ENCODE peak calls at places on chromosomes 2 and 18, in ten cellular contexts. One of them, this sample, is unnamed. For H3K9me3, the result is how much of the 10 kb centered on the place peaks cover.

GRCh38 chr18:25834061-25834460 is 256.4 kb downstream of the SS18 start:
- DNase-seq in transverse colon: no peak
- DNase-seq in IMR-90: no peak
- DNase-seq in body of pancreas: no peak
- DNase-seq in spleen: no peak
- DNase-seq in sigmoid colon: no peak
- DNase-seq in Peyer's patch: no peak
- DNase-seq in A549: no peak
- DNase-seq in prostate gland: no peak
- DNase-seq in ovary: no peak
- DNase-seq in this sample: no peak

GRCh38 chr2:158890296-158890905 is 78.0 kb upstream of the TANC1 start:
- DNase-seq in A549: no peak
- DNase-seq in transverse colon: no peak
- DNase-seq in body of pancreas: no peak
- DNase-seq in ovary: no peak
- DNase-seq in spleen: no peak
- DNase-seq in IMR-90: no peak
- DNase-seq in prostate gland: no peak
- DNase-seq in sigmoid colon: no peak
- DNase-seq in Peyer's patch: no peak
- DNase-seq in this sample: no peak

GRCh38 chr2:192379736-192380135 is 185.0 kb upstream of the TMEFF2 start:
- DNase-seq in ovary: no peak
- DNase-seq in A549: no peak
- DNase-seq in transverse colon: no peak
- DNase-seq in IMR-90: no peak
- DNase-seq in prostate gland: no peak
- DNase-seq in Peyer's patch: no peak
- DNase-seq in body of pancreas: no peak
- DNase-seq in sigmoid colon: no peak
- DNase-seq in spleen: no peak
- DNase-seq in this sample: no peak

GRCh38 chr18:6743988-6744387 is 14.5 kb downstream of the ARHGAP28 start:
- DNase-seq in sigmoid colon: no peak
- DNase-seq in transverse colon: no peak
- DNase-seq in spleen: no peak
- DNase-seq in prostate gland: no peak
- DNase-seq in IMR-90: no peak
- DNase-seq in Peyer's patch: no peak
- DNase-seq in ovary: no peak
- DNase-seq in body of pancreas: no peak
- DNase-seq in A549: no peak
- DNase-seq in this sample: no peak

GRCh38 chr2:190318931-190319556 is 582 bp downstream of the HIBCH start:
- DNase-seq in sigmoid colon: no peak
- DNase-seq in Peyer's patch: peak
- DNase-seq in body of pancreas: no peak
- DNase-seq in prostate gland: peak
- DNase-seq in IMR-90: peak
- DNase-seq in transverse colon: peak
- DNase-seq in ovary: no peak
- DNase-seq in spleen: no peak
- DNase-seq in A549: no peak
- DNase-seq in this sample: no peak

GRCh38 chr18:58793361-58793760 is 71.3 kb upstream of the ZNF532 start:
- DNase-seq in prostate gland: peak
- DNase-seq in body of pancreas: no peak
- DNase-seq in ovary: no peak
- DNase-seq in IMR-90: peak
- DNase-seq in sigmoid colon: peak
- DNase-seq in Peyer's patch: no peak
- DNase-seq in transverse colon: no peak
- DNase-seq in A549: peak
- DNase-seq in spleen: no peak
- DNase-seq in this sample: peak

GRCh38 chr18:2970762-2971659 is 41.9 kb downstream of the LPIN2 start:
- DNase-seq in Peyer's patch: peak
- DNase-seq in body of pancreas: no peak
- DNase-seq in sigmoid colon: no peak
- DNase-seq in IMR-90: peak
- DNase-seq in ovary: no peak
- DNase-seq in spleen: peak
- DNase-seq in A549: no peak
- DNase-seq in prostate gland: no peak
- DNase-seq in transverse colon: no peak
- DNase-seq in this sample: no peak

GRCh38 chr18:616380-616995 is 19.7 kb downstream of the CLUL1 start:
- DNase-seq in A549: peak
- DNase-seq in IMR-90: peak
- DNase-seq in prostate gland: no peak
- DNase-seq in transverse colon: no peak
- DNase-seq in ovary: no peak
- DNase-seq in spleen: no peak
- DNase-seq in Peyer's patch: no peak
- DNase-seq in sigmoid colon: no peak
- DNase-seq in body of pancreas: peak
- DNase-seq in this sample: no peak

GRCh38 chr2:19873014-19873413 is 28.8 kb downstream of the TTC32 start:
- DNase-seq in prostate gland: no peak
- DNase-seq in transverse colon: no peak
- DNase-seq in IMR-90: no peak
- DNase-seq in spleen: no peak
- DNase-seq in Peyer's patch: no peak
- DNase-seq in body of pancreas: peak
- DNase-seq in ovary: no peak
- DNase-seq in sigmoid colon: peak
- DNase-seq in A549: no peak
- DNase-seq in this sample: no peak

GRCh38 chr18:8910186-8910585 is 192.3 kb upstream of the NDUFV2 start:
- DNase-seq in transverse colon: no peak
- DNase-seq in IMR-90: no peak
- DNase-seq in Peyer's patch: no peak
- DNase-seq in A549: no peak
- DNase-seq in ovary: no peak
- DNase-seq in body of pancreas: no peak
- DNase-seq in prostate gland: no peak
- DNase-seq in spleen: no peak
- DNase-seq in sigmoid colon: no peak
- DNase-seq in this sample: no peak

GRCh38 chr18:8908792-8909510 is 193.5 kb upstream of the NDUFV2 start:
- DNase-seq in IMR-90: no peak
- DNase-seq in A549: no peak
- DNase-seq in Peyer's patch: no peak
- DNase-seq in ovary: no peak
- DNase-seq in sigmoid colon: no peak
- DNase-seq in prostate gland: no peak
- DNase-seq in spleen: no peak
- DNase-seq in transverse colon: no peak
- DNase-seq in body of pancreas: no peak
- DNase-seq in this sample: no peak

GRCh38 chr18:8911408-8912340 is 190.8 kb upstream of the NDUFV2 start:
- DNase-seq in IMR-90: no peak
- DNase-seq in sigmoid colon: no peak
- DNase-seq in body of pancreas: no peak
- DNase-seq in prostate gland: no peak
- DNase-seq in spleen: no peak
- DNase-seq in Peyer's patch: no peak
- DNase-seq in transverse colon: no peak
- DNase-seq in A549: no peak
- DNase-seq in ovary: no peak
- DNase-seq in this sample: no peak

GRCh38 chr18:8912348-8913057 is 190.0 kb upstream of the NDUFV2 start:
- DNase-seq in prostate gland: no peak
- DNase-seq in body of pancreas: peak
- DNase-seq in sigmoid colon: no peak
- DNase-seq in Peyer's patch: peak
- DNase-seq in A549: no peak
- DNase-seq in IMR-90: no peak
- DNase-seq in transverse colon: peak
- DNase-seq in ovary: no peak
- DNase-seq in spleen: peak
- DNase-seq in this sample: no peak

GRCh38 chr18:8910843-8911242 is 191.7 kb upstream of the NDUFV2 start:
- DNase-seq in body of pancreas: no peak
- DNase-seq in A549: no peak
- DNase-seq in prostate gland: no peak
- DNase-seq in Peyer's patch: no peak
- DNase-seq in sigmoid colon: no peak
- DNase-seq in ovary: no peak
- DNase-seq in spleen: no peak
- DNase-seq in IMR-90: no peak
- DNase-seq in transverse colon: no peak
- DNase-seq in this sample: no peak
- H3K9me3 ChIP-seq in body of pancreas: under half
- H3K9me3 ChIP-seq in A549: under half
- H3K9me3 ChIP-seq in prostate gland: under half
- H3K9me3 ChIP-seq in Peyer's patch: under half
- H3K9me3 ChIP-seq in sigmoid colon: under half
- H3K9me3 ChIP-seq in ovary: under half
- H3K9me3 ChIP-seq in spleen: under half
- H3K9me3 ChIP-seq in IMR-90: under half
- H3K9me3 ChIP-seq in transverse colon: under half
- H3K9me3 ChIP-seq in this sample: under half

GRCh38 chr2:10717630-10718029 is 3.8 kb upstream of the ATP6V1C2 start:
- DNase-seq in ovary: no peak
- DNase-seq in sigmoid colon: no peak
- DNase-seq in IMR-90: peak
- DNase-seq in prostate gland: peak
- DNase-seq in body of pancreas: no peak
- DNase-seq in transverse colon: no peak
- DNase-seq in spleen: peak
- DNase-seq in A549: no peak
- DNase-seq in Peyer's patch: no peak
- DNase-seq in this sample: no peak

GRCh38 chr2:10720306-10720705 is 1.1 kb upstream of the ATP6V1C2 start:
- DNase-seq in IMR-90: no peak
- DNase-seq in prostate gland: no peak
- DNase-seq in transverse colon: no peak
- DNase-seq in body of pancreas: no peak
- DNase-seq in Peyer's patch: no peak
- DNase-seq in sigmoid colon: no peak
- DNase-seq in A549: no peak
- DNase-seq in ovary: no peak
- DNase-seq in spleen: no peak
- DNase-seq in this sample: no peak

GRCh38 chr2:10722252-10722825 is 909 bp downstream of the ATP6V1C2 start:
- DNase-seq in IMR-90: no peak
- DNase-seq in prostate gland: no peak
- DNase-seq in sigmoid colon: no peak
- DNase-seq in spleen: no peak
- DNase-seq in transverse colon: no peak
- DNase-seq in Peyer's patch: no peak
- DNase-seq in body of pancreas: no peak
- DNase-seq in A549: no peak
- DNase-seq in ovary: no peak
- DNase-seq in this sample: no peak

GRCh38 chr2:10720983-10721343 is 467 bp upstream of the ATP6V1C2 start:
- DNase-seq in transverse colon: peak
- DNase-seq in IMR-90: no peak
- DNase-seq in spleen: no peak
- DNase-seq in Peyer's patch: no peak
- DNase-seq in A549: no peak
- DNase-seq in ovary: no peak
- DNase-seq in prostate gland: no peak
- DNase-seq in sigmoid colon: no peak
- DNase-seq in body of pancreas: no peak
- DNase-seq in this sample: no peak

GRCh38 chr2:10721344-10722251 is at the start of gene ATP6V1C2:
- DNase-seq in A549: no peak
- DNase-seq in IMR-90: no peak
- DNase-seq in ovary: no peak
- DNase-seq in prostate gland: peak
- DNase-seq in transverse colon: peak
- DNase-seq in body of pancreas: peak
- DNase-seq in sigmoid colon: no peak
- DNase-seq in spleen: peak
- DNase-seq in Peyer's patch: peak
- DNase-seq in this sample: no peak
- TF ChIP-seq CTCF in A549: no peak
- TF ChIP-seq CTCF in IMR-90: no peak
- TF ChIP-seq CTCF in ovary: no peak
- TF ChIP-seq CTCF in prostate gland: no peak
- TF ChIP-seq CTCF in transverse colon: no peak
- TF ChIP-seq CTCF in body of pancreas: no peak
- TF ChIP-seq CTCF in sigmoid colon: no peak
- TF ChIP-seq CTCF in spleen: no peak
- TF ChIP-seq CTCF in Peyer's patch: no peak
- TF ChIP-seq CTCF in this sample: no peak

GRCh38 chr2:33597026-33597425 is 2.1 kb downstream of the FAM98A start:
- DNase-seq in Peyer's patch: no peak
- DNase-seq in IMR-90: no peak
- DNase-seq in ovary: no peak
- DNase-seq in spleen: no peak
- DNase-seq in prostate gland: no peak
- DNase-seq in A549: no peak
- DNase-seq in sigmoid colon: no peak
- DNase-seq in body of pancreas: no peak
- DNase-seq in transverse colon: no peak
- DNase-seq in this sample: no peak

GRCh38 chr2:33595385-33595784 is 3.7 kb downstream of the FAM98A start:
- DNase-seq in Peyer's patch: no peak
- DNase-seq in body of pancreas: no peak
- DNase-seq in spleen: no peak
- DNase-seq in prostate gland: no peak
- DNase-seq in ovary: no peak
- DNase-seq in transverse colon: no peak
- DNase-seq in A549: no peak
- DNase-seq in sigmoid colon: no peak
- DNase-seq in IMR-90: no peak
- DNase-seq in this sample: no peak

GRCh38 chr2:33599943-33600192 is 769 bp upstream of the FAM98A start:
- DNase-seq in ovary: no peak
- DNase-seq in IMR-90: no peak
- DNase-seq in Peyer's patch: no peak
- DNase-seq in prostate gland: no peak
- DNase-seq in transverse colon: no peak
- DNase-seq in sigmoid colon: no peak
- DNase-seq in spleen: no peak
- DNase-seq in A549: no peak
- DNase-seq in body of pancreas: no peak
- DNase-seq in this sample: no peak

GRCh38 chr2:33599175-33599942 is at the start of gene FAM98A:
- DNase-seq in sigmoid colon: peak
- DNase-seq in prostate gland: peak
- DNase-seq in Peyer's patch: peak
- DNase-seq in spleen: peak
- DNase-seq in IMR-90: peak
- DNase-seq in A549: peak
- DNase-seq in transverse colon: peak
- DNase-seq in ovary: peak
- DNase-seq in body of pancreas: peak
- DNase-seq in this sample: peak

GRCh38 chr2:33598472-33599174 is 476 bp downstream of the FAM98A start:
- DNase-seq in transverse colon: peak
- DNase-seq in Peyer's patch: peak
- DNase-seq in A549: peak
- DNase-seq in IMR-90: peak
- DNase-seq in body of pancreas: peak
- DNase-seq in spleen: peak
- DNase-seq in prostate gland: no peak
- DNase-seq in sigmoid colon: no peak
- DNase-seq in ovary: no peak
- DNase-seq in this sample: peak
- TF ChIP-seq POLR2A in transverse colon: no peak
- TF ChIP-seq POLR2A in Peyer's patch: no peak
- TF ChIP-seq POLR2A in A549: no peak
- TF ChIP-seq POLR2A in IMR-90: no peak
- TF ChIP-seq POLR2A in body of pancreas: no peak
- TF ChIP-seq POLR2A in spleen: no peak
- TF ChIP-seq POLR2A in prostate gland: no peak
- TF ChIP-seq POLR2A in sigmoid colon: no peak
- TF ChIP-seq POLR2A in ovary: no peak
- TF ChIP-seq POLR2A in this sample: no peak

GRCh38 chr2:239908744-239909143 is 116.4 kb downstream of the NDUFA10 start:
- DNase-seq in body of pancreas: no peak
- DNase-seq in ovary: no peak
- DNase-seq in prostate gland: no peak
- DNase-seq in Peyer's patch: no peak
- DNase-seq in A549: no peak
- DNase-seq in spleen: no peak
- DNase-seq in sigmoid colon: no peak
- DNase-seq in transverse colon: no peak
- DNase-seq in IMR-90: no peak
- DNase-seq in this sample: no peak
- H3K9me3 ChIP-seq in body of pancreas: under half
- H3K9me3 ChIP-seq in ovary: under half
- H3K9me3 ChIP-seq in prostate gland: under half
- H3K9me3 ChIP-seq in Peyer's patch: under half
- H3K9me3 ChIP-seq in A549: under half
- H3K9me3 ChIP-seq in spleen: under half
- H3K9me3 ChIP-seq in sigmoid colon: under half
- H3K9me3 ChIP-seq in transverse colon: under half
- H3K9me3 ChIP-seq in IMR-90: under half
- H3K9me3 ChIP-seq in this sample: under half

This sample was measured in uterus.